ENCODE peak calls at places on chromosomes 16 and 17, in five cellular contexts. C is A549, B is M059J, H is NCI-H2171 treated with DMSO at 0.1 percent for 48 hours, P is hypothalamus. I is an unnamed sample.

GRCh38 chr17:78315355-78316114 is 44.3 kb downstream of the SOCS3 start:
- DNase-seq in C (peak), P (no peak), H (no peak), B (peak), I (peak)

GRCh38 chr16:27269300-27270150 is 953 bp upstream of the NSMCE1 start:
- DNase-seq in C (no peak), P (no peak), H (no peak), B (no peak), I (no peak)

GRCh38 chr16:28304214-28304613 is 11.9 kb downstream of the SBK1 start:
- DNase-seq in B (peak), H (no peak), C (peak), P (no peak), I (no peak)

GRCh38 chr17:73705594-73705993 is 61.3 kb upstream of the SDK2 start:
- DNase-seq in B (peak), H (no peak), C (peak), P (no peak), I (peak)

GRCh38 chr17:78344666-78345065 is 15.2 kb downstream of the SOCS3 start:
- DNase-seq in H (no peak), C (no peak), B (no peak), P (no peak), I (no peak)

GRCh38 chr16:30184430-30185140 is 1.2 kb downstream of the CORO1A start:
- DNase-seq in C (no peak), P (peak), H (peak), B (no peak), I (peak)

GRCh38 chr16:10318798-10319500 is 66.9 kb upstream of the ATF7IP2 start:
- DNase-seq in P (no peak), C (no peak), B (no peak), H (no peak), I (no peak)

GRCh38 chr17:36994438-36994837 is 45.7 kb downstream of the AATF start:
- DNase-seq in B (peak), H (no peak), P (no peak), C (no peak), I (no peak)

GRCh38 chr17:33261911-33262665 is 31.0 kb downstream of the ASIC2 start:
- DNase-seq in P (no peak), H (no peak), B (no peak), C (no peak), I (no peak)

GRCh38 chr16:65547799-65548446 is 426.1 kb upstream of the CDH11 start:
- DNase-seq in B (peak), P (no peak), C (no peak), H (no peak), I (no peak)

GRCh38 chr17:42329025-42329976 is 41.0 kb downstream of the STAT5A start:
- DNase-seq in P (no peak), H (peak), B (peak), C (peak), I (no peak)

GRCh38 chr17:65093930-65094329 is 37.4 kb upstream of the GNA13 start:
- DNase-seq in C (peak), P (no peak), H (no peak), B (no peak), I (no peak)

GRCh38 chr16:149024-149675 is 3.3 kb upstream of the HBZ start:
- DNase-seq in B (peak), H (no peak), C (no peak), P (no peak), I (no peak)